ENCODE peak calls at places on chromosomes 13 and 19, in eight cellular contexts. J, F, Q, H, K, B, G and O are unnamed samples.

GRCh38 chr13:74136089-74136658 is 2.0 kb upstream of the KLF12 start:
- DNase-seq in J (peak; percentile 53), F (peak; percentile 27), Q (peak; percentile 44), H (peak; percentile 62), K (no peak), B (peak; percentile 60), G (peak; percentile 27), O (peak; percentile 66)

GRCh38 chr13:113398963-113399754 is 35.2 kb upstream of the GRTP1 start:
- DNase-seq in J (no peak), F (no peak), Q (no peak), H (no peak), K (no peak), B (peak; percentile 55), G (no peak), O (no peak)

GRCh38 chr19:1259206-1259872 is 9.8 kb upstream of the CIRBP start:
- DNase-seq in J (peak; percentile 74), F (peak; percentile 62), Q (peak; percentile 8), H (peak; percentile 51), K (peak; percentile 52), B (peak; percentile 71), G (peak; percentile 48), O (peak; percentile 84)

GRCh38 chr19:31583148-31583547 is 233.9 kb upstream of the TSHZ3 start:
- DNase-seq in J (no peak), F (no peak), Q (no peak), H (no peak), K (no peak), B (no peak), G (no peak), O (no peak)

GRCh38 chr19:46624958-46625661 is at the start of gene PTGIR:
- DNase-seq in J (no peak), F (no peak), Q (no peak), H (peak; percentile 78), K (no peak), B (peak; percentile 88), G (no peak), O (peak; percentile 75)

GRCh38 chr19:53521373-53522202 is 16.4 kb upstream of the ZNF331 start:
- DNase-seq in J (peak; percentile 20), F (no peak), Q (no peak), H (no peak), K (no peak), B (no peak), G (no peak), O (peak; percentile 29)

GRCh38 chr13:67075239-67075638 is 154.9 kb downstream of the PCDH9 start:
- DNase-seq in J (no peak), F (no peak), Q (peak; percentile 54), H (peak; percentile 15), K (no peak), B (no peak), G (no peak), O (no peak)

GRCh38 chr13:29487466-29488454 is 107.7 kb downstream of the SLC7A1 start:
- DNase-seq in J (no peak), F (no peak), Q (no peak), H (no peak), K (no peak), B (no peak), G (no peak), O (no peak)

GRCh38 chr19:51607077-51607476 is 23.1 kb downstream of the SIGLEC5 start:
- DNase-seq in J (no peak), F (no peak), Q (no peak), H (no peak), K (no peak), B (no peak), G (no peak), O (peak; percentile 71)

GRCh38 chr13:76296751-76297150 is 589.5 kb downstream of the KCTD12 start:
- DNase-seq in J (no peak), F (no peak), Q (no peak), H (no peak), K (no peak), B (no peak), G (no peak), O (no peak)

GRCh38 chr13:82791035-82791434 is 1091.2 kb downstream of the SLITRK1 start:
- DNase-seq in J (no peak), F (no peak), Q (no peak), H (no peak), K (no peak), B (no peak), G (no peak), O (no peak)

GRCh38 chr13:34216251-34216650 is 398.3 kb downstream of the RFC3 start:
- DNase-seq in J (no peak), F (no peak), Q (no peak), H (no peak), K (no peak), B (peak; percentile 62), G (no peak), O (no peak)

GRCh38 chr13:27450921-27451461 is 627 bp upstream of the MTIF3 start:
- DNase-seq in J (peak; percentile 54), F (peak; percentile 14), Q (no peak), H (peak; percentile 47), K (peak; percentile 27), B (peak; percentile 52), G (peak; percentile 27), O (peak; percentile 42)

GRCh38 chr13:114328595-114328994 is 14.3 kb downstream of the CHAMP1 start:
- DNase-seq in J (no peak), F (no peak), Q (no peak), H (no peak), K (no peak), B (no peak), G (no peak), O (no peak)

GRCh38 chr19:15210323-15210774 is 9.6 kb upstream of the NOTCH3 start:
- DNase-seq in J (no peak), F (no peak), Q (no peak), H (peak; percentile 59), K (peak; percentile 90), B (peak; percentile 67), G (no peak), O (no peak)

GRCh38 chr13:50805805-50806204 is 37.7 kb downstream of the DLEU7 start:
- DNase-seq in J (no peak), F (no peak), Q (no peak), H (peak; percentile 1), K (no peak), B (peak; percentile 24), G (no peak), O (no peak)